ENCODE peak calls at places on chromosomes 4 and X, in seven cellular contexts. H is AG10803; U is hepatocyte; O is AG04450; S is choroid plexus epithelial cell; W is activated CD4-positive, alpha-beta T cell treated with anti-CD3 and anti-CD28 coated beads, Interleukin-2, amount 50 U/mL, for 24 hours; G is hippocampal formation. A is an unnamed sample.

GRCh38 chrX:129529685-129530281 is 6.5 kb upstream of the SMARCA1 start:
- DNase-seq in H (peak), U (peak), O (no peak), S (peak), W (no peak), G (no peak), A (no peak)

GRCh38 chrX:81900522-81900921 is 698.6 kb downstream of the SH3BGRL start:
- DNase-seq in H (no peak), U (no peak), O (no peak), S (no peak), W (no peak), G (no peak), A (no peak)

GRCh38 chr4:133136833-133137232 is 12.3 kb upstream of the PCDH10 start:
- DNase-seq in H (no peak), U (no peak), O (no peak), S (no peak), W (no peak), G (no peak), A (peak)

GRCh38 chr4:156896536-156896935 is 75.1 kb downstream of the PDGFC start:
- DNase-seq in H (no peak), U (no peak), O (no peak), S (no peak), W (no peak), G (no peak), A (no peak)

GRCh38 chrX:40729923-40730584 is 5.3 kb downstream of the MED14 start:
- DNase-seq in H (no peak), U (peak), O (no peak), S (no peak), W (no peak), G (no peak), A (peak)

GRCh38 chrX:139826065-139827044 is 106.5 kb downstream of the ATP11C start:
- DNase-seq in H (peak), U (no peak), O (peak), S (peak), W (no peak), G (no peak), A (no peak)

GRCh38 chr4:37858877-37859276 is 32.0 kb upstream of the TBC1D1 start:
- DNase-seq in H (no peak), U (no peak), O (no peak), S (peak), W (no peak), G (no peak), A (no peak)

GRCh38 chr4:169810325-169811323 is 52.9 kb upstream of the HPF1 start:
- DNase-seq in H (peak), U (peak), O (peak), S (peak), W (no peak), G (no peak), A (peak)

GRCh38 chr4:40325406-40326019 is 9.6 kb upstream of the CHRNA9 start:
- DNase-seq in H (peak), U (peak), O (peak), S (peak), W (no peak), G (no peak), A (peak)

GRCh38 chrX:81286608-81287007 is 84.7 kb downstream of the SH3BGRL start:
- DNase-seq in H (no peak), U (no peak), O (no peak), S (no peak), W (no peak), G (no peak), A (no peak)

GRCh38 chr4:85358831-85359230 is 116.1 kb upstream of the ARHGAP24 start:
- DNase-seq in H (no peak), U (no peak), O (no peak), S (no peak), W (no peak), G (no peak), A (no peak)

GRCh38 chr4:166482755-166483154 is 609.7 kb downstream of the TLL1 start:
- DNase-seq in H (no peak), U (no peak), O (no peak), S (peak), W (no peak), G (no peak), A (no peak)

GRCh38 chrX:2391869-2392606 is 108.7 kb downstream of the DHRSX start:
- DNase-seq in H (peak), U (peak), O (peak), S (peak), W (no peak), G (no peak), A (no peak)

GRCh38 chrX:155819525-155819924 is 61.6 kb upstream of the VAMP7 start:
- DNase-seq in H (peak), U (no peak), O (no peak), S (no peak), W (no peak), G (no peak), A (no peak)

GRCh38 chrX:153521034-153521433 is 3.6 kb downstream of the ATP2B3 start:
- DNase-seq in H (no peak), U (no peak), O (no peak), S (no peak), W (no peak), G (peak), A (no peak)

GRCh38 chr4:143251348-143251747 is 66.6 kb downstream of the USP38 start:
- DNase-seq in H (no peak), U (no peak), O (no peak), S (no peak), W (no peak), G (no peak), A (no peak)

GRCh38 chr4:658031-658667 is 15.9 kb downstream of the ATP5ME start:
- DNase-seq in H (no peak), U (no peak), O (no peak), S (no peak), W (no peak), G (no peak), A (no peak)

GRCh38 chrX:68829594-68830485 is 1.0 kb downstream of the EFNB1 start:
- DNase-seq in H (peak), U (peak), O (no peak), S (peak), W (no peak), G (no peak), A (no peak)

GRCh38 chr4:144649646-144650045 is 3.7 kb downstream of the HHIP start:
- DNase-seq in H (no peak), U (no peak), O (no peak), S (no peak), W (no peak), G (no peak), A (no peak)

GRCh38 chr4:22129454-22130075 is 181.0 kb upstream of the KCNIP4 start:
- DNase-seq in H (peak), U (peak), O (no peak), S (peak), W (no peak), G (no peak), A (peak)

GRCh38 chr4:73603854-73604584 is 16.2 kb downstream of the RASSF6 start:
- DNase-seq in H (no peak), U (no peak), O (no peak), S (peak), W (no peak), G (no peak), A (no peak)

GRCh38 chr4:3285558-3286334 is 7.1 kb upstream of the RGS12 start:
- DNase-seq in H (peak), U (no peak), O (no peak), S (peak), W (no peak), G (no peak), A (no peak)

GRCh38 chr4:161457906-161458305 is 705.9 kb downstream of the FSTL5 start:
- DNase-seq in H (no peak), U (no peak), O (no peak), S (no peak), W (no peak), G (no peak), A (no peak)

GRCh38 chr4:52825311-52826090 is 36.6 kb upstream of the RASL11B start:
- DNase-seq in H (no peak), U (no peak), O (no peak), S (no peak), W (no peak), G (no peak), A (no peak)

GRCh38 chr4:177483271-177483670 is 41.0 kb upstream of the AGA start:
- DNase-seq in H (peak), U (no peak), O (no peak), S (no peak), W (no peak), G (no peak), A (peak)

GRCh38 chr4:150135134-150135773 is 57.0 kb downstream of the DCLK2 start:
- DNase-seq in H (no peak), U (no peak), O (no peak), S (peak), W (no peak), G (no peak), A (no peak)

GRCh38 chr4:15149842-15150592 is 147.7 kb downstream of the CPEB2 start:
- DNase-seq in H (peak), U (peak), O (peak), S (peak), W (no peak), G (peak), A (peak)